ENCODE peak calls at places on chromosome 21, in seven cellular contexts. M is transverse colon; K is left ventricle myocardium inferior; G is tibial artery; P is naive thymus-derived CD4-positive, alpha-beta T cell; F is CD8-positive, alpha-beta memory T cell; I is ascending aorta. Z is an unnamed sample. For H3K36me3, the result is how much of the 10 kb centered on the place peaks cover.

GRCh38 chr21:24852610-24853195 is 754.6 kb downstream of the MRPL39 start:
- DNase-seq in F (no peak), K (no peak), P (no peak), I (no peak), G (no peak), M (no peak), Z (no peak)

GRCh38 chr21:18449586-18449985 is 46.0 kb upstream of the TMPRSS15 start:
- DNase-seq in M (no peak), P (no peak), K (no peak), G (no peak), I (no peak), F (no peak), Z (no peak)

GRCh38 chr21:26679299-26679698 is 106.2 kb upstream of the CYYR1 start:
- DNase-seq in P (no peak), F (no peak), K (no peak), M (no peak), I (no peak), G (no peak), Z (no peak)

GRCh38 chr21:36613064-36613463 is 85.9 kb upstream of the SIM2 start:
- DNase-seq in F (no peak), G (no peak), K (no peak), M (no peak), I (peak), P (no peak), Z (no peak)

GRCh38 chr21:37228003-37228400 is 39.1 kb downstream of the VPS26C start:
- DNase-seq in F (no peak), I (no peak), G (no peak), K (no peak), P (no peak), M (no peak), Z (no peak)

GRCh38 chr21:28436286-28436932 is 556.3 kb downstream of the LTN1 start:
- DNase-seq in I (no peak), K (no peak), P (no peak), M (no peak), F (no peak), G (no peak), Z (no peak)

GRCh38 chr21:32772281-32773047 is 909 bp upstream of the PAXBP1 start:
- DNase-seq in P (peak), K (no peak), M (peak), I (no peak), F (peak), G (no peak), Z (peak)

GRCh38 chr21:29433366-29434059 is 134.8 kb downstream of the BACH1 start:
- DNase-seq in M (no peak), F (no peak), K (no peak), P (no peak), G (no peak), I (no peak), Z (no peak)

GRCh38 chr21:26834181-26834945 is 10.8 kb downstream of the ADAMTS1 start:
- DNase-seq in P (peak), M (no peak), I (no peak), K (no peak), F (no peak), G (no peak), Z (no peak)

GRCh38 chr21:25024639-25025038 is 582.6 kb downstream of the MRPL39 start:
- DNase-seq in M (no peak), G (no peak), F (no peak), K (no peak), P (no peak), I (no peak), Z (no peak)

GRCh38 chr21:32368386-32368785 is 24.4 kb downstream of the URB1 start:
- DNase-seq in G (no peak), I (no peak), F (no peak), K (no peak), M (no peak), P (no peak), Z (no peak)

GRCh38 chr21:37562920-37563640 is 196.5 kb downstream of the DYRK1A start:
- DNase-seq in M (peak), P (no peak), G (peak), F (peak), I (no peak), K (no peak), Z (no peak)

GRCh38 chr21:31235671-31236450 is 108.2 kb downstream of the TIAM1 start:
- DNase-seq in M (no peak), F (no peak), G (no peak), P (no peak), K (no peak), I (no peak), Z (no peak)

GRCh38 chr21:31564439-31564838 is 95.1 kb upstream of the SOD1 start:
- DNase-seq in F (no peak), K (no peak), G (no peak), M (no peak), I (no peak), P (no peak), Z (no peak)

GRCh38 chr21:41710823-41711160 is 56.1 kb downstream of the RIPK4 start:
- DNase-seq in P (no peak), M (no peak), K (no peak), I (no peak), G (no peak), F (no peak), Z (no peak)
- H3K36me3 ChIP-seq in P (under half), M (under half), K (under half), I (under half), G (under half), F (under half), Z (under half)

GRCh38 chr21:16194851-16195251 is 465.1 kb downstream of the USP25 start:
- DNase-seq in P (no peak), M (no peak), G (no peak), I (no peak), K (no peak), F (no peak), Z (no peak)
- H3K4me3 ChIP-seq in P (no peak), M (peak), G (peak), I (peak), K (peak), F (no peak), Z (no peak)

GRCh38 chr21:39169906-39170305 is 13.3 kb downstream of the PSMG1 start:
- DNase-seq in G (no peak), M (no peak), P (no peak), K (no peak), F (no peak), I (no peak), Z (no peak)
- H3K36me3 ChIP-seq in G (under half), M (under half), P (under half), K (under half), F (under half), I (under half), Z (under half)

GRCh38 chr21:33949516-33950424 is 34.2 kb upstream of the ATP5PO start:
- DNase-seq in K (no peak), F (peak), I (no peak), G (no peak), M (no peak), P (peak), Z (peak)
- H3K4me3 ChIP-seq in K (no peak), F (peak), I (no peak), G (no peak), M (no peak), P (peak), Z (peak)

DNA sequence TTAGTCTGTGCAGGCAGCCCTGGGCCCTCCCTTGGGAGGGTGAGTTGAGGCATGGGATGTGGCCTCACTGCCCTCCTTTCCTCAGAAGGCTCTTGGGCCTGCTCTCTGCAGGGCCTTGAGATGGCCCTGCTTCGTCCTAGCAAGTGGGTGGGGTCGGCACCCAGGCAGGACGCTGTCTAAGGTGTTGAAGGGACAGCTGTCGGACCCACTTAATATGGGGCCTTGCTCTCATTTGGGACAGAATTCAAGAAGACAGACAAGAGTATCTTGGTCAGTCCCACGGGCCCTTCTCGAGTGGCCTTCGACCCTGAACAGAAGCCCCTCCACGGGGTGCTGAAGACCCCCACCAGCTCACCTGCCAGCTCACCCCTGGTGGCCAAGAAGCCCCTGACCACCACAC is 26.0 kb upstream of the PDXK start:
- DNase-seq in G (no peak), K (no peak), M (no peak), F (no peak), P (no peak), I (no peak), Z (no peak)
- H3K36me3 ChIP-seq in G (half or more), K (half or more), M (under half), F (under half), P (under half), I (half or more), Z (under half)

GRCh38 chr21:44350773-44351481 is 2.5 kb upstream of the TRPM2 start:
- DNase-seq in P (no peak), I (no peak), M (no peak), G (no peak), F (no peak), K (no peak), Z (no peak)
- H3K4me3 ChIP-seq in P (no peak), I (peak), M (no peak), G (no peak), F (no peak), K (peak), Z (no peak)